ENCODE peak calls at places on chromosomes 5 and 9, in ten cellular contexts. V is stomach, G is OCI-LY7, Q is adrenal gland, N is left ventricle myocardium inferior, R is astrocyte, Y is hepatocyte, I is GM12878, X is RWPE2, U is H1. F is an unnamed sample.
A peak's percentile ranks its signal among the peaks of the same experiment; 100 is the strongest.

GRCh38 chr5:1959911-1960581 is 77.3 kb upstream of the IRX4 start:
- DNase-seq in V (no peak), G (no peak), Q (no peak), N (no peak), R (no peak), Y (no peak), I (no peak), X (no peak), U (no peak), F (no peak)

GRCh38 chr5:66912787-66913186 is 283.8 kb downstream of the CD180 start:
- DNase-seq in V (no peak), G (no peak), Q (no peak), N (no peak), R (peak; percentile 32), Y (no peak), I (no peak), X (no peak), U (no peak), F (no peak)

GRCh38 chr5:111834926-111835599 is 78.1 kb upstream of the NREP start:
- DNase-seq in V (no peak), G (no peak), Q (no peak), N (no peak), R (peak; percentile 71), Y (no peak), I (no peak), X (no peak), U (no peak), F (no peak)

GRCh38 chr9:135524130-135524861 is 3.1 kb downstream of the LCN1 start:
- DNase-seq in V (peak; percentile 15), G (no peak), Q (no peak), N (no peak), R (no peak), Y (no peak), I (no peak), X (peak; percentile 25), U (peak; percentile 45), F (no peak)

GRCh38 chr5:154193176-154193575 is 2.6 kb downstream of the GALNT10 start:
- DNase-seq in V (no peak), G (no peak), Q (no peak), N (peak; percentile 19), R (no peak), Y (no peak), I (no peak), X (no peak), U (no peak), F (no peak)

GRCh38 chr5:79069488-79070001 is at the start of the genes BHMT2 and DMGDH:
- DNase-seq in V (no peak), G (no peak), Q (peak; percentile 64), N (peak; percentile 34), R (peak; percentile 47), Y (no peak), I (no peak), X (no peak), U (no peak), F (no peak)

GRCh38 chr9:3330792-3331420 is 194.9 kb downstream of the RFX3 start:
- DNase-seq in V (no peak), G (no peak), Q (no peak), N (no peak), R (peak; percentile 82), Y (no peak), I (no peak), X (no peak), U (no peak), F (peak; percentile 41)

GRCh38 chr5:8683528-8683927 is 814.6 kb downstream of the MTRR start:
- DNase-seq in V (no peak), G (no peak), Q (no peak), N (no peak), R (no peak), Y (no peak), I (no peak), X (no peak), U (no peak), F (no peak)

GRCh38 chr9:107100591-107100990 is 182.5 kb upstream of the RAD23B start:
- DNase-seq in V (no peak), G (no peak), Q (no peak), N (no peak), R (no peak), Y (no peak), I (no peak), X (no peak), U (no peak), F (no peak)

GRCh38 chr5:106258591-106259125 is 1412.1 kb downstream of the EFNA5 start:
- DNase-seq in V (no peak), G (no peak), Q (no peak), N (no peak), R (peak; percentile 37), Y (no peak), I (no peak), X (no peak), U (no peak), F (no peak)

GRCh38 chr5:73654171-73654811 is 28.3 kb downstream of the ARHGEF28 start:
- DNase-seq in V (no peak), G (no peak), Q (no peak), N (no peak), R (peak; percentile 30), Y (peak; percentile 18), I (peak; percentile 65), X (peak; percentile 86), U (no peak), F (no peak)

GRCh38 chr5:174834081-174834480 is 109.7 kb downstream of the MSX2 start:
- DNase-seq in V (no peak), G (no peak), Q (no peak), N (no peak), R (no peak), Y (no peak), I (no peak), X (no peak), U (no peak), F (no peak)

GRCh38 chr5:92019376-92019990 is 636.4 kb upstream of the ARRDC3 start:
- DNase-seq in V (no peak), G (no peak), Q (no peak), N (no peak), R (peak; percentile 42), Y (no peak), I (no peak), X (no peak), U (no peak), F (peak; percentile 26)

GRCh38 chr5:68562308-68562707 is 346.8 kb downstream of the PIK3R1 start:
- DNase-seq in V (peak; percentile 67), G (no peak), Q (no peak), N (no peak), R (peak; percentile 43), Y (peak; percentile 80), I (no peak), X (no peak), U (no peak), F (peak; percentile 87)

GRCh38 chr5:105882956-105883481 is 1787.7 kb downstream of the EFNA5 start:
- DNase-seq in V (no peak), G (no peak), Q (no peak), N (no peak), R (no peak), Y (no peak), I (no peak), X (no peak), U (no peak), F (no peak)

GRCh38 chr5:100232730-100233129 is 302.4 kb upstream of the FAM174A start:
- DNase-seq in V (no peak), G (no peak), Q (no peak), N (no peak), R (no peak), Y (no peak), I (no peak), X (no peak), U (no peak), F (no peak)

GRCh38 chr5:34660444-34660843 is 4.3 kb downstream of the RAI14 start:
- DNase-seq in V (no peak), G (no peak), Q (no peak), N (no peak), R (peak; percentile 99), Y (no peak), I (no peak), X (no peak), U (no peak), F (no peak)

GRCh38 chr5:119363271-119363670 is 7.5 kb downstream of the TNFAIP8 start:
- DNase-seq in V (no peak), G (no peak), Q (no peak), N (no peak), R (no peak), Y (no peak), I (no peak), X (no peak), U (no peak), F (no peak)
- H3K4me1 ChIP-seq in V (peaks cover 34% of the 10 kb centered on the region), G (peaks cover 67% of the 10 kb centered on the region), Q (no peaks in the 10 kb centered on the region), N (peaks cover 64% of the 10 kb centered on the region), R (peaks cover 13% of the 10 kb centered on the region), Y (peaks cover 16% of the 10 kb centered on the region), I (peaks cover 61% of the 10 kb centered on the region), X (peaks cover 67% of the 10 kb centered on the region), U (peaks cover 3% of the 10 kb centered on the region), F (peaks cover 35% of the 10 kb centered on the region)

GRCh38 chr5:88683506-88684135 is 199.4 kb downstream of the MEF2C start:
- DNase-seq in V (no peak), G (no peak), Q (no peak), N (no peak), R (peak; percentile 85), Y (no peak), I (no peak), X (no peak), U (peak; percentile 66), F (peak; percentile 76)
- TF ChIP-seq CTCF in V (no peak), G (peak; percentile 32), Q (no peak), N (no peak), R (peak; percentile 14), Y (no peak), I (peak; percentile 6), X (no peak), U (peak; percentile 15), F (peak; percentile 42)

GRCh38 chr5:158698768-158699167 is 400.9 kb downstream of the EBF1 start:
- DNase-seq in V (no peak), G (no peak), Q (no peak), N (no peak), R (no peak), Y (no peak), I (no peak), X (no peak), U (no peak), F (no peak)
- H3K4me3 ChIP-seq in V (no peak overlapping the region), G (no peak overlapping the region), Q (no peak overlapping the region), N (no peak overlapping the region), R (no peak overlapping the region), Y (no peak overlapping the region), I (no peak overlapping the region), X (no peak overlapping the region), U (no peak overlapping the region), F (no peak overlapping the region)

GRCh38 chr5:129593525-129593924 is 133.4 kb downstream of the ADAMTS19 start:
- DNase-seq in V (no peak), G (no peak), Q (no peak), N (no peak), R (peak; percentile 1), Y (no peak), I (no peak), X (no peak), U (no peak), F (no peak)
- H3K4me1 ChIP-seq in V (no peaks in the 10 kb centered on the region), G (no peaks in the 10 kb centered on the region), Q (no peaks in the 10 kb centered on the region), N (no peaks in the 10 kb centered on the region), R (no peaks in the 10 kb centered on the region), Y (no peaks in the 10 kb centered on the region), I (no peaks in the 10 kb centered on the region), X (no peaks in the 10 kb centered on the region), U (no peaks in the 10 kb centered on the region), F (no peaks in the 10 kb centered on the region)

GRCh38 chr9:37036237-37037136 is 2.4 kb upstream of the PAX5 start:
- DNase-seq in V (peak; percentile 58), G (peak; percentile 88), Q (peak; percentile 47), N (no peak), R (no peak), Y (peak; percentile 50), I (no peak), X (no peak), U (peak; percentile 73), F (peak; percentile 83)
- TF ChIP-seq CTCF in V (no peak), G (peak; percentile 65), Q (no peak), N (no peak), R (no peak), Y (no peak), I (no peak), X (no peak), U (no peak), F (peak; percentile 17)

GRCh38 chr9:134208310-134208841 is 44.0 kb upstream of the RNU6ATAC start:
- DNase-seq in V (no peak), G (no peak), Q (no peak), N (peak; percentile 88), R (no peak), Y (no peak), I (no peak), X (peak; percentile 36), U (no peak), F (no peak)
- H3K4me3 ChIP-seq in V (no peak overlapping the region), G (no peak overlapping the region), Q (no peak overlapping the region), N (no peak overlapping the region), R (no peak overlapping the region), Y (no peak overlapping the region), I (no peak overlapping the region), X (no peak overlapping the region), U (no peak overlapping the region), F (no peak overlapping the region)